ENCODE peak calls at places on chromosomes 7 and 10, in six cellular contexts. F, K, E, J, L and M are unnamed samples.

GRCh38 chr10:61757525-61758397 is 95.0 kb downstream of the CABCOCO1 start:
- DNase-seq in K (no peak), E (no peak), L (no peak), J (no peak), F (no peak), M (no peak)

GRCh38 chr10:77643795-77644468 is 6.3 kb upstream of the KCNMA1 start:
- DNase-seq in L (no peak), E (peak), J (no peak), K (peak), F (peak), M (peak)

GRCh38 chr10:76086571-76087260 is 655.3 kb downstream of the LRMDA start:
- DNase-seq in L (no peak), F (peak), J (peak), E (peak), K (peak), M (no peak)

GRCh38 chr10:129888784-129889616 is 75.1 kb downstream of the EBF3 start:
- DNase-seq in K (no peak), F (peak), L (peak), E (peak), J (no peak), M (peak)

GRCh38 chr7:130733866-130734524 is at the start of gene KLF14:
- DNase-seq in J (no peak), F (peak), E (peak), L (no peak), K (no peak), M (no peak)

GRCh38 chr10:63763744-63764143 is 242.5 kb downstream of the REEP3 start:
- DNase-seq in K (no peak), L (no peak), E (no peak), F (no peak), J (no peak), M (no peak)

GRCh38 chr7:149722356-149722957 is 50.9 kb downstream of the ZNF467 start:
- DNase-seq in F (no peak), E (no peak), J (no peak), L (no peak), K (no peak), M (peak)

GRCh38 chr7:55534262-55534915 is 37.9 kb downstream of the VOPP1 start:
- DNase-seq in K (peak), E (no peak), J (peak), F (no peak), L (no peak), M (peak)

GRCh38 chr7:27124096-27124978 is 6.2 kb downstream of the HOXA4 start:
- DNase-seq in F (no peak), J (no peak), E (no peak), K (no peak), L (no peak), M (no peak)

GRCh38 chr7:30136339-30136738 is 1.6 kb downstream of the MTURN start:
- DNase-seq in F (no peak), K (no peak), J (no peak), E (no peak), L (no peak), M (no peak)

GRCh38 chr7:30135551-30136271 is 925 bp downstream of the MTURN start:
- DNase-seq in F (peak), K (peak), J (no peak), E (peak), L (no peak), M (peak)

GRCh38 chr7:30134523-30135270 is at the start of gene MTURN:
- DNase-seq in K (peak), J (peak), E (peak), L (peak), F (peak), M (peak)

GRCh38 chr7:30135271-30135550 is 425 bp downstream of the MTURN start:
- DNase-seq in L (no peak), K (no peak), E (peak), F (no peak), J (no peak), M (no peak)

GRCh38 chr7:30136743-30137485 is 2.1 kb downstream of the MTURN start:
- DNase-seq in J (no peak), K (no peak), E (no peak), F (no peak), L (no peak), M (no peak)
- H3K4me3 ChIP-seq in J (no peak), K (no peak), E (peak), F (no peak), L (peak), M (peak)

GRCh38 chr10:2791774-2792443 is 275.4 kb upstream of the PFKP start:
- DNase-seq in J (peak), L (no peak), E (no peak), F (no peak), K (no peak), M (no peak)

GRCh38 chr10:2784766-2785165 is 282.6 kb upstream of the PFKP start:
- DNase-seq in K (no peak), F (no peak), E (no peak), L (no peak), J (no peak), M (no peak)

DNA sequence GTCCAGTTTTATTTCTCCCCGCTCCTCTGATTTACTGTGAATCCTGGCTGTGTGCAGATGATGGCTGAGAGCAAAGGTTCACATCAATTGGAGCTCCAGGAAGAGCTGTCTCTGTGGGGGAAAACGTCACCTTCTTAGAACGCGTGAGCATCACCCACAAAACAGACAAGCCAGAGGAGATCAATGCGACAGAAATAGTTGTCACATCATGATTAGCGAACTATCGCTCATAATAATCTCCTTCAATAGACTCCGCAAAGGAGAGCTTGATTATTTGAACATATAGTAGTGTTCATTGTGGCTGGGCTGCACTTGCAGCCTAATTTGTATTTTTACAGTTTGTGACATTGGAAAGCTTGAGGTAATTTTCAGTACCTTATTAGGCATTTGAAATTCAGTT is 276.9 kb upstream of the PFKP start:
- DNase-seq in J (no peak), L (no peak), E (no peak), K (no peak), F (no peak), M (no peak)
- TF ChIP-seq POLR2AphosphoS5 in J (no peak), L (no peak), E (no peak), K (no peak), F (no peak), M (no peak)

GRCh38 chr7:47573758-47574472 is 8.0 kb downstream of the TNS3 start:
- DNase-seq in E (peak), F (no peak), K (peak), L (no peak), J (no peak), M (no peak)
- TF ChIP-seq GABPA in E (no peak), F (no peak), K (no peak), L (no peak), J (no peak), M (no peak)

GRCh38 chr10:119028900-119029612 is 458 bp upstream of the NANOS1 start:
- DNase-seq in F (peak), L (peak), K (peak), J (peak), E (peak), M (peak)
- H3K4me3 ChIP-seq in F (peak), L (peak), K (peak), J (peak), E (no peak), M (peak)